ENCODE peak calls at places on chromosome 7, in six cellular contexts. H is Panc1, K is vagina, I is sigmoid colon, B is K562, A is prostate gland. C is an unnamed sample.

GRCh38 chr7:24660541-24660940 is 87.3 kb downstream of the PALS2 start:
- DNase-seq in K (no peak), I (no peak), A (no peak), B (no peak), H (no peak), C (no peak)

GRCh38 chr7:105644937-105645336 is 63.6 kb upstream of the EFCAB10 start:
- DNase-seq in A (no peak), H (no peak), I (no peak), B (no peak), K (no peak), C (no peak)

GRCh38 chr7:116630932-116631449 is 41.0 kb upstream of the MET start:
- DNase-seq in H (peak; percentile 93), K (no peak), A (no peak), B (no peak), I (peak; percentile 78), C (no peak)

GRCh38 chr7:12119638-12120303 is 91.3 kb upstream of the TMEM106B start:
- DNase-seq in H (no peak), A (no peak), I (no peak), B (no peak), K (no peak), C (no peak)

GRCh38 chr7:137927386-137927785 is 74.5 kb downstream of the CREB3L2 start:
- DNase-seq in K (no peak), A (no peak), B (no peak), H (no peak), I (no peak), C (no peak)

GRCh38 chr7:138226001-138226476 is 149.8 kb downstream of the AKR1D1 start:
- DNase-seq in H (no peak), B (no peak), I (no peak), K (no peak), A (no peak), C (no peak)

GRCh38 chr7:18221377-18222290 is 194.0 kb upstream of the PRPS1L1 start:
- DNase-seq in B (no peak), I (no peak), H (no peak), K (no peak), A (no peak), C (no peak)

GRCh38 chr7:96342036-96342435 is 20.1 kb upstream of the SLC25A13 start:
- DNase-seq in H (no peak), B (no peak), A (no peak), I (no peak), K (no peak), C (no peak)

GRCh38 chr7:148445260-148446044 is 145.1 kb upstream of the C7orf33 start:
- DNase-seq in H (no peak), K (no peak), I (no peak), B (no peak), A (no peak), C (no peak)

DNA sequence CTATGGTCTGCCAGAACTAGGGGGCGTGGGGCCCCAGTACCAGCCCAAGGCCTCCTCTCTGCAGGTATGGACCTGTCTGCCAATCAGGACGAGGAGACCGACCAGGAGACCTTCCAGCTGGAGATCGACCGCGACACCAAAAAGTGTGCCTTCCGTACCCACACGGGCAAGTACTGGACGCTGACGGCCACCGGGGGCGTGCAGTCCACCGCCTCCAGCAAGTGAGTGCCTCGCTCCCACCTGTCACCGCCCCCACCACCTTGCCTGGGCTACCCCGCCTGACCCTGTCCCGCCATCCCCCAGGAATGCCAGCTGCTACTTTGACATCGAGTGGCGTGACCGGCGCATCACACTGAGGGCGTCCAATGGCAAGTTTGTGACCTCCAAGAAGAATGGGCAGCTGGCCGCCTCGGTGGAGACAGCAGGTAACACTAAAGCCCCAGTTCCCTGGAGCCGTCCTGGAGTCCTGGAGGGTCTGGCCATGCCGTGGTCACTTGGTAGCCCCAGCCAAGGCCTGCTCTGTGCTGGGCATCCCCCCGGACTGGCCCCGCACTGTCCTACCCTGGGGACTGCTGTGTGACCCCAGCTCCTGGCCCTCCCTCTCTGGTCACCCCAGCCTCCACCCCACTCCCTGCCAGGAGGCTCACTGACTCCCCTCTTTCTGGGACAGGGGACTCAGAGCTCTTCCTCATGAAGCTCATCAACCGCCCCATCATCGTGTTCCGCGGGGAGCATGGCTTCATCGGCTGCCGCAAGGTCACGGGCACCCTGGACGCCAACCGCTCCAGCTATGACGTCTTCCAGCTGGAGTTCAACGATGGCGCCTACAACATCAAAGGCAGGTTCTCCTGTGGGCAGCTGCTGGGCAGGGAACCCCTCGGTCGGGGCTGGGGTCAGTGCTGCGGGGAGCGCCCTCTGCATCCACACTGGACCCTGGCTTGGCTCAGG is 178.0 kb downstream of the RNF216 start:
- DNase-seq in B (no peak), I (no peak), H (no peak), K (no peak), A (no peak), C (no peak)
- TF ChIP-seq POLR2AphosphoS5 in B (no peak), I (no peak), H (peak; percentile 18), K (no peak), A (no peak), C (no peak)

GRCh38 chr7:124989911-124990310 is 60.3 kb upstream of the POT1 start:
- DNase-seq in H (no peak), B (no peak), A (no peak), I (no peak), K (no peak), C (no peak)

GRCh38 chr7:124996778-124997177 is 67.2 kb upstream of the POT1 start:
- DNase-seq in H (peak; percentile 5), A (no peak), I (no peak), K (no peak), B (no peak), C (no peak)

DNA sequence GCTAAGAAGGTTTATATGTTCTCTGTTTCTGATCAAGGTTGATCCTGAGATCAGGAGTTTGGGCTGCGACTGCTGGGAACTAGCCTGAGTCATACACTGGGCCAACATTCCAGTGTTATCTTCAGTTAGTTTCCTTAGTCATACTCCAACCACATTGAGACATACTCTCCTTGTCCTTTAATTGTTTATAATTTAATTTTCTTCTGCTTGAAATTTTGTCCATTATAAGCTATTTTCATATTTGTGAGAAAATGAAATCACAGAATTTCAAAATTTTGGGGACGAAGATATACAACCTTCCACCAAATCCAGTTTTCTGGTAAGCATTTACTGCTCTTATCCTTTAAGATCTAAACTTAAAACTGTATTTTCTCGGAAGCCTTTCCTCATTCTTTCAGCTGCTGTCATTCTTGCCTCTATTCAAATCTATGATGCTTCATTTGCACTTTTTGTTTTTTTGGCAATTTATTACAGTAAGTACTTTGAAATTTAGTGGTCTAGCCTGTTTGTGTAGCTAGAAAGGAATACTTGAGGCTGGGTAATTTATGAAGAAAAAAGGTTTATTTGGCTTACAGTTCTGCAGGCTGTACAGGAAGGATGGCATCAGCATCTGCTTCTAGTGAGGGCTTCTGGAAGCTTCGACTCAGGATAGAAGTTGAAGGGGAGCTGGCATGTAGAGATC is 63.4 kb upstream of the POT1 start:
- DNase-seq in K (no peak), A (no peak), H (peak; percentile 39), I (no peak), B (peak; percentile 19), C (no peak)
- TF ChIP-seq POLR2AphosphoS5 in K (no peak), A (no peak), H (no peak), I (no peak), B (no peak), C (no peak)

DNA sequence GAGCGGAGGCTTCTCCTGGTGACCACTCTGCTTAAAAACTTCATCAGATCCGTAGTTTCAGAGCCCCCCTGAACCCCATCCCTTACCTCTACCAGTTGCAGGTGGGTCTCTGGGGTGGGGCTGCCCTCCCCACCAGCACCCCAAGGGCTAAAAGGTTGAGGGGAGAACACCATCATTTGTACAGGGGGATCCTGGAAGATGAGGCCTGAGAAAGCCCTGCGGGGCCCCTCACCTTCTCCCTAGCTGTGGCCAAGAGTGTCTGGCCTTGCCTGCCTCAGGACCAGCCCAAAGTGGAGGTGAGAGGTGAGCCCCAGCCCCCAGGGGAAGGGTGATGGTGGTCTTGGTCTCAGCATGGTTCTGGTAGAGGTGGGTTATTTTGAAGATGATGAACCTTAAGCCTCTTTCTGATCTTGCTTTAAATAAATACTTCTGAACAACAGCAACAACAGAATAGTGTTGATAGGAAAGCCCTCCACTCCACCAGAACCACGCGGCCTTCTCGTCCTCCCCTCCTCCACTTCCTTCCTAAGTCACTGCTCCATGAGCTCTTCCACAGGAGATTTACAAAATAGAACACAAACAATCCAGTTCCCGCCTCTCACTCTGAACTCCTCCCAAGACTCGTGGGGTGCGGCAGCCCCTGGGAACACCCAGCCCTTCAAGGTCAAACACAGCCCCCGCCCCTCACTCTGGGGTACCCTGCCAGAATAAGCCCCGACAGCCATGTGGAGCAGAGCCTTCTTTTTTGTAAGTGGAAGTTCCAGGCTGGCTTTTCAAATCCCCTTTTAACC is 169.1 kb downstream of the EGFR start:
- DNase-seq in H (no peak), B (no peak), K (no peak), I (peak; percentile 55), A (no peak), C (no peak)
- TF ChIP-seq POLR2AphosphoS5 in H (no peak), B (no peak), K (no peak), I (no peak), A (no peak), C (no peak)

GRCh38 chr7:143265017-143265693 is 1.9 kb downstream of the GSTK1 start:
- DNase-seq in K (no peak), B (no peak), A (no peak), H (no peak), I (no peak), C (peak; percentile 75)

GRCh38 chr7:143259765-143260164 is 3.5 kb upstream of the GSTK1 start:
- DNase-seq in H (no peak), I (no peak), B (peak; percentile 31), K (no peak), A (no peak), C (no peak)

GRCh38 chr7:143258830-143259229 is 4.4 kb upstream of the GSTK1 start:
- DNase-seq in K (no peak), B (peak; percentile 20), I (no peak), H (no peak), A (no peak), C (no peak)

GRCh38 chr7:143261901-143262300 is 1.3 kb upstream of the GSTK1 start:
- DNase-seq in I (no peak), B (no peak), H (no peak), A (no peak), K (no peak), C (no peak)

DNA sequence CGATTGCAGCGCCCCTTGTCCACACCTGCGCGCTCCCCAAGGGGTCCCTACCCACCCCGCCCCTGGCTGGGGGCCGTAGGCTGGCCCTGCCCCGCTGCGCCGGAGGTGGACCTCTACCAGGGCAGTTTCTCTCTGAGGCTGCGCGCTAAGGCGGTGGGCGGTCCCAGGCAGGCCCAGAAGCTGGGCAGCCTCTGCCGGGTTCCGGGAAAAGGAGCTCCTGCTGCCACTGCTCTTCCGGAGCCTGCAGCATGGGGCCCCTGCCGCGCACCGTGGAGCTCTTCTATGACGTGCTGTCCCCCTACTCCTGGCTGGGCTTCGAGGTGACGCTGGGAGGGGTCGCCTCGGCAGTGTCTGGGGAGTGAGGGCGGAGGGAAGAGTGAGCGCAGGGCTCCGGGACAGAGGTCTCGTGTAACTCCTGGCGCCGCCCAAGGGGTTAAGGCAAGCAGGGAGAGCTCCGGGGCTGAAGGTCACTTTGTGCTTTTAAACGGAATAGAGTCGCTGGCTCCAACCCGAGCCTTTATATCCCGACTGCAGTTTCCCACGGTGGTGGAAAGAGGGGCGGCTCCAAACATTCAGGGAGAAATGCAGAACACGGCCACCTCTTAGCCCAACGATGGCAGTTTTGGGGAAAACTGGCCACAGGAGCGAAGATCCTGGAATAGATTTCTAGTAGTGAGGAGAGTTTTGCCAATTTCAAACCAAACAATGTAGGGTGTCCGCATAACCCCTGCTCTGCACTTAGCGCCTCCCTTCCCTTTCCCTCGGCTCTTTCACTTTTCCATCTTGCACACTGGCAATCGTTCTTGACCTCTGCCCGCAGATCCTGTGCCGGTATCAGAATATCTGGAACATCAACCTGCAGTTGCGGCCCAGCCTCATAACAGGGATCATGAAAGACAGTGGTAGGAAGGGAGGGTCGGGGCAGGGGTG is at the start of gene GSTK1:
- DNase-seq in A (peak; percentile 80), K (no peak), H (no peak), B (peak; percentile 88), I (peak; percentile 90), C (peak; percentile 97)
- TF ChIP-seq POLR2AphosphoS5 in A (peak; percentile 81), K (peak; percentile 94), H (peak; percentile 93), B (peak; percentile 92), I (peak; percentile 59), C (peak; percentile 94)

GRCh38 chr7:37920619-37921339 is at the start of gene EPDR1:
- DNase-seq in I (peak; percentile 73), B (no peak), H (no peak), A (peak; percentile 54), K (no peak), C (peak; percentile 80)
- TF ChIP-seq POLR2AphosphoS5 in I (no peak), B (no peak), H (peak; percentile 73), A (peak; percentile 55), K (no peak), C (peak; percentile 44)

C was measured in spleen.